ENCODE peak calls at places on chromosomes 1 and 21, in ten cellular contexts. One of them, this sample, is unnamed. For H3K9me3, the result is how much of the 10 kb centered on the place peaks cover.

GRCh38 chr1:39925727-39926342 is 24.1 kb upstream of the MYCL start:
- DNase-seq in colonic mucosa: no peak
- DNase-seq in left lung: no peak
- DNase-seq in thyroid gland: no peak
- DNase-seq in upper lobe of right lung: no peak
- DNase-seq in adrenal gland: no peak
- DNase-seq in PC-3: no peak
- DNase-seq in DND-41: no peak
- DNase-seq in heart left ventricle: no peak
- DNase-seq in suprapubic skin: no peak
- DNase-seq in this sample: no peak

GRCh38 chr1:115642168-115643072 is 650 bp downstream of the VANGL1 start:
- DNase-seq in PC-3: peak
- DNase-seq in left lung: peak
- DNase-seq in suprapubic skin: no peak
- DNase-seq in thyroid gland: peak
- DNase-seq in adrenal gland: peak
- DNase-seq in upper lobe of right lung: peak
- DNase-seq in heart left ventricle: peak
- DNase-seq in DND-41: peak
- DNase-seq in colonic mucosa: peak
- DNase-seq in this sample: peak

GRCh38 chr1:103170608-103171007 is 62.3 kb upstream of the COL11A1 start:
- DNase-seq in DND-41: no peak
- DNase-seq in left lung: peak
- DNase-seq in colonic mucosa: no peak
- DNase-seq in heart left ventricle: no peak
- DNase-seq in upper lobe of right lung: no peak
- DNase-seq in suprapubic skin: no peak
- DNase-seq in PC-3: no peak
- DNase-seq in thyroid gland: no peak
- DNase-seq in adrenal gland: no peak
- DNase-seq in this sample: no peak

GRCh38 chr1:118827207-118827606 is 160.9 kb downstream of the TBX15 start:
- DNase-seq in upper lobe of right lung: no peak
- DNase-seq in adrenal gland: no peak
- DNase-seq in DND-41: no peak
- DNase-seq in PC-3: no peak
- DNase-seq in colonic mucosa: no peak
- DNase-seq in left lung: no peak
- DNase-seq in suprapubic skin: no peak
- DNase-seq in thyroid gland: no peak
- DNase-seq in heart left ventricle: no peak
- DNase-seq in this sample: no peak

GRCh38 chr1:100959502-100960060 is 63.7 kb downstream of the SLC30A7 start:
- DNase-seq in colonic mucosa: no peak
- DNase-seq in suprapubic skin: no peak
- DNase-seq in heart left ventricle: no peak
- DNase-seq in left lung: no peak
- DNase-seq in PC-3: peak
- DNase-seq in upper lobe of right lung: no peak
- DNase-seq in DND-41: no peak
- DNase-seq in adrenal gland: no peak
- DNase-seq in thyroid gland: no peak
- DNase-seq in this sample: no peak

GRCh38 chr1:50651476-50652263 is 228.4 kb upstream of the DMRTA2 start:
- DNase-seq in suprapubic skin: no peak
- DNase-seq in upper lobe of right lung: no peak
- DNase-seq in PC-3: no peak
- DNase-seq in thyroid gland: no peak
- DNase-seq in heart left ventricle: no peak
- DNase-seq in adrenal gland: no peak
- DNase-seq in colonic mucosa: no peak
- DNase-seq in DND-41: no peak
- DNase-seq in left lung: no peak
- DNase-seq in this sample: no peak

GRCh38 chr1:54363925-54364324 is 42.3 kb downstream of the SSBP3 start:
- DNase-seq in thyroid gland: no peak
- DNase-seq in upper lobe of right lung: no peak
- DNase-seq in left lung: no peak
- DNase-seq in suprapubic skin: no peak
- DNase-seq in DND-41: no peak
- DNase-seq in PC-3: no peak
- DNase-seq in heart left ventricle: no peak
- DNase-seq in colonic mucosa: no peak
- DNase-seq in adrenal gland: no peak
- DNase-seq in this sample: no peak

GRCh38 chr1:232096751-232097150 is 470.2 kb downstream of the DISC1 start:
- DNase-seq in heart left ventricle: no peak
- DNase-seq in colonic mucosa: no peak
- DNase-seq in adrenal gland: no peak
- DNase-seq in PC-3: no peak
- DNase-seq in left lung: no peak
- DNase-seq in thyroid gland: no peak
- DNase-seq in DND-41: no peak
- DNase-seq in upper lobe of right lung: no peak
- DNase-seq in suprapubic skin: no peak
- DNase-seq in this sample: no peak

GRCh38 chr1:247184254-247184653 is 12.4 kb upstream of the ZNF124 start:
- DNase-seq in colonic mucosa: no peak
- DNase-seq in left lung: no peak
- DNase-seq in PC-3: no peak
- DNase-seq in thyroid gland: no peak
- DNase-seq in suprapubic skin: no peak
- DNase-seq in adrenal gland: no peak
- DNase-seq in upper lobe of right lung: no peak
- DNase-seq in heart left ventricle: no peak
- DNase-seq in DND-41: no peak
- DNase-seq in this sample: no peak

GRCh38 chr1:247193958-247194357 is 22.1 kb upstream of the ZNF124 start:
- DNase-seq in suprapubic skin: no peak
- DNase-seq in PC-3: no peak
- DNase-seq in heart left ventricle: no peak
- DNase-seq in left lung: no peak
- DNase-seq in colonic mucosa: no peak
- DNase-seq in DND-41: no peak
- DNase-seq in thyroid gland: no peak
- DNase-seq in adrenal gland: no peak
- DNase-seq in upper lobe of right lung: no peak
- DNase-seq in this sample: no peak

GRCh38 chr1:247189981-247190798 is 18.4 kb upstream of the ZNF124 start:
- DNase-seq in left lung: no peak
- DNase-seq in upper lobe of right lung: no peak
- DNase-seq in PC-3: no peak
- DNase-seq in DND-41: no peak
- DNase-seq in heart left ventricle: no peak
- DNase-seq in suprapubic skin: no peak
- DNase-seq in colonic mucosa: no peak
- DNase-seq in thyroid gland: no peak
- DNase-seq in adrenal gland: no peak
- DNase-seq in this sample: no peak
- H3K9me3 ChIP-seq in left lung: half or more
- H3K9me3 ChIP-seq in upper lobe of right lung: half or more
- H3K9me3 ChIP-seq in PC-3: half or more
- H3K9me3 ChIP-seq in DND-41: under half
- H3K9me3 ChIP-seq in heart left ventricle: half or more
- H3K9me3 ChIP-seq in suprapubic skin: under half
- H3K9me3 ChIP-seq in colonic mucosa: under half
- H3K9me3 ChIP-seq in thyroid gland: under half
- H3K9me3 ChIP-seq in adrenal gland: under half
- H3K9me3 ChIP-seq in this sample: under half

GRCh38 chr21:39022035-39022900 is 161.0 kb downstream of the PSMG1 start:
- DNase-seq in left lung: no peak
- DNase-seq in colonic mucosa: no peak
- DNase-seq in adrenal gland: no peak
- DNase-seq in suprapubic skin: no peak
- DNase-seq in thyroid gland: no peak
- DNase-seq in upper lobe of right lung: no peak
- DNase-seq in heart left ventricle: no peak
- DNase-seq in PC-3: no peak
- DNase-seq in DND-41: peak
- DNase-seq in this sample: no peak

GRCh38 chr21:39021475-39021832 is 161.8 kb downstream of the PSMG1 start:
- DNase-seq in heart left ventricle: no peak
- DNase-seq in PC-3: no peak
- DNase-seq in thyroid gland: no peak
- DNase-seq in DND-41: no peak
- DNase-seq in adrenal gland: no peak
- DNase-seq in left lung: no peak
- DNase-seq in suprapubic skin: no peak
- DNase-seq in colonic mucosa: no peak
- DNase-seq in upper lobe of right lung: no peak
- DNase-seq in this sample: no peak

GRCh38 chr21:39025198-39025597 is 158.1 kb downstream of the PSMG1 start:
- DNase-seq in DND-41: no peak
- DNase-seq in thyroid gland: no peak
- DNase-seq in upper lobe of right lung: no peak
- DNase-seq in PC-3: no peak
- DNase-seq in adrenal gland: no peak
- DNase-seq in colonic mucosa: no peak
- DNase-seq in heart left ventricle: no peak
- DNase-seq in suprapubic skin: no peak
- DNase-seq in left lung: no peak
- DNase-seq in this sample: no peak

GRCh38 chr21:39024538-39024937 is 158.7 kb downstream of the PSMG1 start:
- DNase-seq in left lung: no peak
- DNase-seq in upper lobe of right lung: no peak
- DNase-seq in DND-41: no peak
- DNase-seq in PC-3: no peak
- DNase-seq in colonic mucosa: no peak
- DNase-seq in suprapubic skin: no peak
- DNase-seq in heart left ventricle: no peak
- DNase-seq in adrenal gland: no peak
- DNase-seq in thyroid gland: no peak
- DNase-seq in this sample: no peak

GRCh38 chr21:39022901-39023693 is 160.2 kb downstream of the PSMG1 start:
- DNase-seq in suprapubic skin: no peak
- DNase-seq in thyroid gland: peak
- DNase-seq in heart left ventricle: peak
- DNase-seq in DND-41: no peak
- DNase-seq in PC-3: no peak
- DNase-seq in left lung: peak
- DNase-seq in upper lobe of right lung: peak
- DNase-seq in adrenal gland: peak
- DNase-seq in colonic mucosa: no peak
- DNase-seq in this sample: peak
- TF ChIP-seq CTCF in suprapubic skin: no peak
- TF ChIP-seq CTCF in thyroid gland: peak
- TF ChIP-seq CTCF in heart left ventricle: peak
- TF ChIP-seq CTCF in DND-41: peak
- TF ChIP-seq CTCF in PC-3: peak
- TF ChIP-seq CTCF in left lung: no peak
- TF ChIP-seq CTCF in upper lobe of right lung: peak
- TF ChIP-seq CTCF in adrenal gland: no peak
- TF ChIP-seq CTCF in colonic mucosa: no peak
- TF ChIP-seq CTCF in this sample: no peak

DNA sequence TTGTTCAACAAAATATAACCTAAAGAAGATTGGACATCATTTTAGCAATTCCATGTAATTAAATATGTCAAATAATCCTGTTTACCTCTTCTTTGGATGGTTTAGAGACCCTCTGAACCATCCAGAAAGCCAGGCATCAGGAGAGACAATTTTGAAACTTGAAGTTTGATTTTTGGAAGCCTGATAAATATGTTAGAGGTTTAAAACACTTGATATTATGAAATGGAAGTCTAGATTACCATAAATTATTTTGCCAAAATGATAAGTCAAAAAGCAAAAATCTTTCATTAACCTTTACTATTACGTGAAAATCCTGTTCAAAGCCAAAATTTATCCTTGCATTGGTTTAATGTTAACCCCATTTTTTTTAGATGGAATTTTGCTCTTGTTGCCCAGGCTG is 43.5 kb downstream of the CCDC30 start:
- DNase-seq in upper lobe of right lung: no peak
- DNase-seq in left lung: no peak
- DNase-seq in colonic mucosa: no peak
- DNase-seq in adrenal gland: no peak
- DNase-seq in thyroid gland: no peak
- DNase-seq in DND-41: no peak
- DNase-seq in suprapubic skin: no peak
- DNase-seq in heart left ventricle: no peak
- DNase-seq in PC-3: no peak
- DNase-seq in this sample: no peak
- H3K9me3 ChIP-seq in upper lobe of right lung: under half
- H3K9me3 ChIP-seq in left lung: half or more
- H3K9me3 ChIP-seq in colonic mucosa: under half
- H3K9me3 ChIP-seq in adrenal gland: under half
- H3K9me3 ChIP-seq in thyroid gland: under half
- H3K9me3 ChIP-seq in DND-41: under half
- H3K9me3 ChIP-seq in suprapubic skin: under half
- H3K9me3 ChIP-seq in heart left ventricle: half or more
- H3K9me3 ChIP-seq in PC-3: under half
- H3K9me3 ChIP-seq in this sample: under half

GRCh38 chr21:46634966-46635323 is 529 bp upstream of the PRMT2 start:
- DNase-seq in DND-41: peak
- DNase-seq in left lung: no peak
- DNase-seq in suprapubic skin: no peak
- DNase-seq in thyroid gland: peak
- DNase-seq in heart left ventricle: peak
- DNase-seq in adrenal gland: no peak
- DNase-seq in PC-3: peak
- DNase-seq in colonic mucosa: peak
- DNase-seq in upper lobe of right lung: no peak
- DNase-seq in this sample: peak
- TF ChIP-seq CTCF in DND-41: peak
- TF ChIP-seq CTCF in left lung: peak
- TF ChIP-seq CTCF in suprapubic skin: peak
- TF ChIP-seq CTCF in thyroid gland: no peak
- TF ChIP-seq CTCF in heart left ventricle: peak
- TF ChIP-seq CTCF in adrenal gland: no peak
- TF ChIP-seq CTCF in PC-3: no peak
- TF ChIP-seq CTCF in colonic mucosa: no peak
- TF ChIP-seq CTCF in upper lobe of right lung: peak
- TF ChIP-seq CTCF in this sample: no peak

This sample was measured in testis.